ENCODE peak calls at places on chromosome 14, in nine cellular contexts. T is CD4-positive, alpha-beta T cell; E is esophagus squamous epithelium; X is cardiac muscle cell; O is GM23338; P is fibroblast of lung; B is heart right ventricle; D is CD8-positive, alpha-beta T cell; F is right cardiac atrium. U is an unnamed sample.

GRCh38 chr14:34633697-34634096 is 3.7 kb upstream of the SNX6 start:
- DNase-seq in T (no peak), E (no peak), X (no peak), O (no peak), P (no peak), B (no peak), D (no peak), F (no peak), U (no peak)

GRCh38 chr14:93906341-93907329 is 20.5 kb upstream of the FAM181A start:
- DNase-seq in T (peak; percentile 33), E (no peak), X (peak; percentile 75), O (peak; percentile 91), P (peak; percentile 13), B (no peak), D (peak; percentile 60), F (no peak), U (no peak)

GRCh38 chr14:34966413-34966812 is 16.4 kb upstream of the SRP54 start:
- DNase-seq in T (no peak), E (no peak), X (no peak), O (no peak), P (no peak), B (no peak), D (no peak), F (no peak), U (no peak)

GRCh38 chr14:66752109-66752508 is 244.2 kb downstream of the GPHN start:
- DNase-seq in T (no peak), E (no peak), X (no peak), O (no peak), P (no peak), B (no peak), D (no peak), F (no peak), U (no peak)

GRCh38 chr14:99619873-99620834 is 16.1 kb upstream of the CCDC85C start:
- DNase-seq in T (no peak), E (no peak), X (no peak), O (no peak), P (peak; percentile 68), B (peak; percentile 63), D (no peak), F (peak; percentile 67), U (no peak)

GRCh38 chr14:39665084-39665483 is 232.9 kb upstream of the FBXO33 start:
- DNase-seq in T (no peak), E (no peak), X (no peak), O (no peak), P (peak; percentile 13), B (no peak), D (no peak), F (no peak), U (no peak)

GRCh38 chr14:97033556-97034081 is 236.4 kb downstream of the VRK1 start:
- DNase-seq in T (no peak), E (no peak), X (no peak), O (peak; percentile 48), P (no peak), B (no peak), D (no peak), F (no peak), U (no peak)

GRCh38 chr14:76500480-76500879 is 124.5 kb downstream of the ESRRB start:
- DNase-seq in T (no peak), E (no peak), X (no peak), O (no peak), P (no peak), B (no peak), D (no peak), F (no peak), U (no peak)

GRCh38 chr14:22039938-22040780 is 366.5 kb upstream of the OR4E1 start:
- DNase-seq in T (peak; percentile 37), E (no peak), X (peak; percentile 15), O (peak; percentile 27), P (no peak), B (no peak), D (peak; percentile 53), F (no peak), U (no peak)

GRCh38 chr14:77421241-77421640 is 2.1 kb downstream of the NOXRED1 start:
- DNase-seq in T (no peak), E (no peak), X (no peak), O (no peak), P (peak; percentile 2), B (no peak), D (no peak), F (no peak), U (no peak)

GRCh38 chr14:104687601-104688504 is 1.6 kb upstream of the INF2 start:
- DNase-seq in T (no peak), E (no peak), X (peak; percentile 27), O (peak; percentile 68), P (peak; percentile 73), B (peak; percentile 79), D (no peak), F (peak; percentile 93), U (peak; percentile 87)

GRCh38 chr14:92959189-92959531 is 36.2 kb downstream of the CHGA start:
- DNase-seq in T (no peak), E (no peak), X (no peak), O (no peak), P (no peak), B (no peak), D (no peak), F (peak; percentile 80), U (peak; percentile 41)

GRCh38 chr14:32635103-32635719 is 303.5 kb upstream of the NPAS3 start:
- DNase-seq in T (no peak), E (no peak), X (no peak), O (no peak), P (peak; percentile 76), B (no peak), D (no peak), F (no peak), U (no peak)

GRCh38 chr14:61153914-61154545 is 127.1 kb downstream of the TMEM30B start:
- DNase-seq in T (no peak), E (no peak), X (no peak), O (no peak), P (no peak), B (no peak), D (no peak), F (no peak), U (no peak)

GRCh38 chr14:91127411-91127810 is 13.5 kb downstream of the DGLUCY start:
- DNase-seq in T (no peak), E (no peak), X (no peak), O (no peak), P (no peak), B (peak; percentile 49), D (no peak), F (peak; percentile 83), U (peak; percentile 68)

GRCh38 chr14:85293820-85294219 is 236.1 kb upstream of the FLRT2 start:
- DNase-seq in T (no peak), E (no peak), X (no peak), O (no peak), P (no peak), B (no peak), D (no peak), F (no peak), U (no peak)

DNA sequence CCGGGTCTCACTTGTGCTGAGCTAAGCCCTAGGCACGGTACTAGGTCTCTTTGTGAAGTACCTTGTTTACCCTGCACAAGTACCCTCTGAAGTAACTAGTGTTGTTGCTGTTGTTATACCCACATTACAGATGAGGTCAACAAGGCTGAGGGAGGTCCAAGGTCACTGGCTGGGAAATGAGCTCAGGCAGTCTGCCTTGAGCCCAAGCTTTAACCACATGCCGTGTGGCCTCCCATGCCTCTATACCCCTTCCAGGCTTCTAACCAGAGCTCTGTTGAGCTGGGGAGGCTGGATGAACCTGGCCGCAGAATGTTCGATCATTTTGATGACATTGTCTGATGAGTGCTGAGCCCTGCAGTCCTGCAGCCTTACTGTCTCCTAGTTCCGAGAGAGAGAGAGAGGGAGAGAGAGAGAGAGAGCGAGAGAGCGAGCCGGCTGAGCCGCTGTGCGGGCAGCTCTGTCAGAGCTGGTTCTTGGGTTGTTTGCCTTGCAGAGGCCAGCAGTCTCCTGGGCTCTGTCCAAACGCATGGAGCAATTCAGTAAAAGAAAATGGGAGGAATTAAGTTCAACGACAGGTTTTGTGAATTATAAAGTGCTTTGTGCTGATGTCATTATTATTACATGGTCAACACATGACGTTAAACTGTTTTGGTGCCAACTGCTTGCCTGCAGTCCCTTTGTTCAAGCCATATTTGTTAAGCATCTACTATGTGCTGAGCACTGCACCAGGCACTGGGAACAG is 13.1 kb downstream of the JDP2 start:
- DNase-seq in T (no peak), E (no peak), X (no peak), O (no peak), P (peak; percentile 54), B (peak; percentile 49), D (no peak), F (peak; percentile 85), U (peak; percentile 48)
- H3K27ac ChIP-seq in T (no peak overlapping the region), E (peak overlapping the region; percentile 78), X (no peak overlapping the region), O (peak overlapping the region; percentile 59), P (peak overlapping the region; percentile 82), B (peak overlapping the region; percentile 61), D (no peak overlapping the region), F (peak overlapping the region; percentile 57), U (peak overlapping the region; percentile 61)

GRCh38 chr14:103539056-103539825 is 10.2 kb downstream of the TRMT61A start:
- DNase-seq in T (no peak), E (no peak), X (no peak), O (no peak), P (no peak), B (no peak), D (no peak), F (peak; percentile 49), U (no peak)
- H3K27ac ChIP-seq in T (no peak overlapping the region), E (peak overlapping the region; percentile 87), X (no peak overlapping the region), O (no peak overlapping the region), P (no peak overlapping the region), B (peak overlapping the region; percentile 71), D (no peak overlapping the region), F (peak overlapping the region; percentile 4), U (peak overlapping the region; percentile 84)

GRCh38 chr14:54642950-54643695 is 76.2 kb downstream of the SAMD4A start:
- DNase-seq in T (no peak), E (no peak), X (peak; percentile 32), O (peak; percentile 66), P (peak; percentile 85), B (no peak), D (no peak), F (no peak), U (no peak)
- H3K27ac ChIP-seq in T (no peak overlapping the region), E (no peak overlapping the region), X (peak overlapping the region; percentile 58), O (no peak overlapping the region), P (no peak overlapping the region), B (no peak overlapping the region), D (no peak overlapping the region), F (no peak overlapping the region), U (no peak overlapping the region)

DNA sequence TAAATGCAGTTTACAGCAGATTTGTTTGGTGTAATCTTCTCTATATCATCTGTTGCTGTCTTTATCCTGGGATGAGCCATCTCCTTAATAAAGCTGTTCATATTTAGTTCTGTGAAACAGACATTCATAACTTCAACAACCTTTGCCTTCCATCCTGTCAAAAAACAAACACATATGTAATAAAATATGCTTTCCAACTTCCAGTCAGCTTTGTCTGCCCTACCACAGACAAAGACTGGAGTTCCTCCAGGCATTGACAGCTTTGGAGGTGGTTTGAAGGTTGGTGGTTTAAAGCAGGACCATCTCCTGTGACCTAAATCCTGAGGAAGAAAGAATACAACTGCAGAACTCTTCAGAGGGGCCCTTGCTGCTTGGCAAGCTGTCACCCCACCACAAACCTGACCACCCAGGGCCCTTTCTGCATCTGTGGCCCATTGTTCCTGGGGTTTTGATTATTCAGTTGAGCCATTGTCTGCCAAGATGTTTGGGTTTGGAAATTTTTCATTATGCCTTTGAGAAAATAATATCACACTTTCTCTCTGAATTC is 28.2 kb upstream of the PTGR2 start:
- DNase-seq in T (no peak), E (no peak), X (no peak), O (no peak), P (no peak), B (no peak), D (no peak), F (no peak), U (no peak)
- H3K27ac ChIP-seq in T (no peak overlapping the region), E (peak overlapping the region; percentile 83), X (no peak overlapping the region), O (no peak overlapping the region), P (no peak overlapping the region), B (no peak overlapping the region), D (no peak overlapping the region), F (no peak overlapping the region), U (no peak overlapping the region)

U was measured in left ventricle myocardium inferior.